ENCODE peak calls at places on chromosomes 6 and 20, in six cellular contexts. T is omental fat pad, X is MCF 10A, B is choroid plexus epithelial cell, F is sigmoid colon, I is endothelial cell. A is an unnamed sample.

GRCh38 chr6:28940859-28941680 is 17.3 kb upstream of the TRIM27 start:
- DNase-seq in F (peak; percentile 90), T (peak; percentile 53), X (peak; percentile 90), B (peak; percentile 94), I (peak; percentile 77), A (peak; percentile 55)

GRCh38 chr20:9532069-9532809 is 17.8 kb downstream of the LAMP5 start:
- DNase-seq in I (no peak), B (no peak), T (no peak), X (no peak), F (no peak), A (no peak)

GRCh38 chr6:78947962-78948361 is 80.6 kb downstream of the IRAK1BP1 start:
- DNase-seq in F (no peak), I (no peak), T (no peak), B (peak; percentile 75), X (peak; percentile 25), A (no peak)

GRCh38 chr20:31637660-31638059 is at the start of gene COX4I2:
- DNase-seq in T (no peak), B (no peak), X (no peak), F (no peak), I (no peak), A (no peak)

GRCh38 chr6:119076173-119076965 is 2.1 kb downstream of the FAM184A start:
- DNase-seq in I (no peak), F (no peak), X (no peak), T (no peak), B (no peak), A (no peak)

GRCh38 chr6:31970604-31971271 is 1.2 kb downstream of the DXO start:
- DNase-seq in I (no peak), T (no peak), F (peak; percentile 68), B (peak; percentile 6), X (peak; percentile 23), A (no peak)

GRCh38 chr6:3380344-3381232 is 76.3 kb downstream of the SLC22A23 start:
- DNase-seq in I (no peak), B (no peak), X (no peak), F (peak; percentile 61), T (no peak), A (no peak)

GRCh38 chr6:21462519-21462852 is 131.1 kb upstream of the SOX4 start:
- DNase-seq in I (no peak), F (no peak), B (no peak), T (no peak), X (no peak), A (no peak)

GRCh38 chr6:113755449-113756289 is 101.5 kb upstream of the MARCKS start:
- DNase-seq in T (no peak), X (no peak), I (no peak), F (no peak), B (no peak), A (no peak)

GRCh38 chr6:16344756-16345155 is 106.4 kb downstream of the GMPR start:
- DNase-seq in B (peak; percentile 93), I (no peak), F (no peak), X (no peak), T (no peak), A (no peak)

GRCh38 chr20:57957397-57958049 is 247.7 kb upstream of the PMEPA1 start:
- DNase-seq in F (no peak), X (no peak), B (no peak), T (no peak), I (no peak), A (no peak)

GRCh38 chr6:41372526-41373366 is 37.3 kb downstream of the NCR2 start:
- DNase-seq in X (no peak), F (no peak), T (no peak), B (peak; percentile 76), I (no peak), A (peak; percentile 18)

GRCh38 chr6:69866351-69867074 is at the start of gene COL19A1:
- DNase-seq in X (no peak), F (peak; percentile 64), T (no peak), B (peak; percentile 10), I (peak; percentile 26), A (peak; percentile 11)

GRCh38 chr6:154252676-154253075 is 103.9 kb downstream of the IPCEF1 start:
- DNase-seq in T (no peak), I (no peak), B (peak; percentile 24), F (no peak), X (peak; percentile 21), A (no peak)

GRCh38 chr6:30855429-30856069 is 28.8 kb upstream of the DDR1 start:
- DNase-seq in T (no peak), I (no peak), B (no peak), F (no peak), X (no peak), A (no peak)
- TF ChIP-seq CTCF in T (no peak), I (no peak), B (no peak), F (no peak), X (no peak), A (no peak)

DNA sequence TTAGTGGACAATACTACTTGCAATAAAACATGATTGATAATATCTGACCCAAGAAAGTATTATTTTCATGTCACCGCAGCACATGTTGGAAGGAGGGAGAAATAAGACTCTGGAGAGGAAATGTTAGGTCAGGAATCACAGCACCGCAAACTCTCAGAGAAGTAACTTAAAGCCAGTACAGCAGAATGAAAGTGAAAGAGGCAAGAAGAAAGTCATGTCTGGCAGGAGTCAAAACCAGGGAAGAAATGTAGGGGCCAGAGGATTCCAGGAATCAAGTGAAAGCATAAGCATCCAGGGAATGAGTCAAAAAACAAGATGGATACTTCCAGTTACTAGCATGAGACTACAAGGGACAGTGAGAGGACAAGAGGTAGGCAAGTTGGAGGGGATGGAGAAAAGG is 80.4 kb downstream of the AK9 start:
- DNase-seq in I (no peak), T (no peak), X (no peak), B (peak; percentile 49), F (no peak), A (no peak)
- TF ChIP-seq CTCF in I (no peak), T (no peak), X (no peak), B (no peak), F (no peak), A (no peak)

GRCh38 chr6:84269947-84270733 is 42.7 kb upstream of the CEP162 start:
- DNase-seq in I (no peak), X (no peak), F (no peak), T (no peak), B (no peak), A (no peak)
- TF ChIP-seq CTCF in I (no peak), X (no peak), F (no peak), T (no peak), B (no peak), A (no peak)

GRCh38 chr6:111002350-111002749 is 20.5 kb downstream of the RPF2 start:
- DNase-seq in X (no peak), F (no peak), I (no peak), B (no peak), T (no peak), A (no peak)

GRCh38 chr6:110996661-110997060 is 14.8 kb downstream of the RPF2 start:
- DNase-seq in F (no peak), X (no peak), B (no peak), I (no peak), T (no peak), A (no peak)

GRCh38 chr6:110999634-111000270 is 17.9 kb downstream of the RPF2 start:
- DNase-seq in X (peak; percentile 35), F (no peak), B (peak; percentile 72), T (no peak), I (no peak), A (no peak)
- TF ChIP-seq CTCF in X (peak; percentile 49), F (no peak), B (peak; percentile 48), T (no peak), I (peak; percentile 24), A (peak; percentile 63)

GRCh38 chr20:55919319-55919718 is 86.0 kb downstream of the CBLN4 start:
- DNase-seq in T (no peak), B (no peak), X (no peak), F (no peak), I (no peak), A (no peak)
- TF ChIP-seq CTCF in T (no peak), B (no peak), X (no peak), F (no peak), I (no peak), A (no peak)

GRCh38 chr6:111870054-111870750 is 3.0 kb downstream of the FYN start:
- DNase-seq in I (no peak), F (no peak), X (no peak), T (no peak), B (no peak), A (no peak)
- TF ChIP-seq CTCF in I (no peak), F (no peak), X (no peak), T (no peak), B (no peak), A (peak; percentile 27)

GRCh38 chr6:144920391-144920983 is 635.4 kb downstream of the UTRN start:
- DNase-seq in B (no peak), I (no peak), X (no peak), T (no peak), F (no peak), A (no peak)
- TF ChIP-seq CTCF in B (no peak), I (no peak), X (no peak), T (no peak), F (no peak), A (no peak)

GRCh38 chr6:159168536-159169192 is 536 bp upstream of the FNDC1 start:
- DNase-seq in B (no peak), I (peak; percentile 76), F (peak; percentile 85), X (no peak), T (no peak), A (peak; percentile 39)
- TF ChIP-seq CTCF in B (peak; percentile 32), I (no peak), F (no peak), X (no peak), T (no peak), A (peak; percentile 55)

A was measured in progenitor cell of endocrine pancreas.